ENCODE peak calls at places on chromosome 13, in four cellular contexts. O, H, D and G are unnamed samples.

GRCh38 chr13:75196112-75196855 is 285.7 kb downstream of the TBC1D4 start:
- DNase-seq in D (no peak), H (no peak), O (no peak), G (no peak)

GRCh38 chr13:110944968-110945952 is 30.4 kb upstream of the ANKRD10 start:
- DNase-seq in O (no peak), H (no peak), D (no peak), G (no peak)

GRCh38 chr13:111245781-111246384 is 74.6 kb upstream of the TEX29 start:
- DNase-seq in D (no peak), O (no peak), H (no peak), G (no peak)

GRCh38 chr13:76965759-76966421 is 17.6 kb downstream of the ACOD1 start:
- DNase-seq in O (no peak), D (no peak), H (no peak), G (no peak)

GRCh38 chr13:111183959-111184684 is 69.0 kb downstream of the ARHGEF7 start:
- DNase-seq in O (no peak), D (no peak), H (no peak), G (no peak)

GRCh38 chr13:106523566-106523965 is 11.9 kb downstream of the EFNB2 start:
- DNase-seq in D (no peak), H (no peak), O (no peak), G (no peak)

GRCh38 chr13:24228852-24229458 is 68.4 kb downstream of the SPATA13 start:
- DNase-seq in D (no peak), O (peak; percentile 24), H (no peak), G (peak; percentile 57)

GRCh38 chr13:34416833-34417425 is 525.1 kb upstream of the NBEA start:
- DNase-seq in H (no peak), D (no peak), O (no peak), G (no peak)

GRCh38 chr13:21663197-21663596 is 7.7 kb upstream of the FGF9 start:
- DNase-seq in O (no peak), D (no peak), H (no peak), G (no peak)

GRCh38 chr13:85509512-85509911 is 289.7 kb downstream of the SLITRK6 start:
- DNase-seq in O (no peak), D (no peak), H (no peak), G (no peak)

GRCh38 chr13:77492982-77493381 is 42.5 kb upstream of the SCEL start:
- DNase-seq in H (no peak), O (no peak), D (no peak), G (peak; percentile 23)

GRCh38 chr13:99307247-99307646 is at the start of gene GPR183:
- DNase-seq in O (peak; percentile 17), D (no peak), H (no peak), G (no peak)

GRCh38 chr13:51549050-51549449 is 35.2 kb upstream of the WDFY2 start:
- DNase-seq in H (no peak), O (peak; percentile 64), D (peak; percentile 37), G (no peak)

GRCh38 chr13:40186636-40187323 is 479.7 kb downstream of the FOXO1 start:
- DNase-seq in H (no peak), O (no peak), D (no peak), G (no peak)

GRCh38 chr13:19957320-19958118 is 1.0 kb upstream of the ZMYM2 start:
- DNase-seq in H (no peak), D (peak; percentile 60), O (no peak), G (no peak)

GRCh38 chr13:26950546-26950945 is 190.0 kb upstream of the GPR12 start:
- DNase-seq in H (no peak), D (no peak), O (no peak), G (no peak)
- TF ChIP-seq POLR2A in H (no peak), D (no peak), O (no peak), G (no peak)

GRCh38 chr13:108325863-108326262 is 56.3 kb downstream of the TNFSF13B start:
- DNase-seq in H (no peak), D (no peak), O (no peak), G (no peak)

GRCh38 chr13:108328848-108329247 is 59.3 kb downstream of the TNFSF13B start:
- DNase-seq in H (no peak), D (no peak), O (no peak), G (no peak)

GRCh38 chr13:108322206-108322824 is 52.8 kb downstream of the TNFSF13B start:
- DNase-seq in H (no peak), O (peak; percentile 10), D (peak; percentile 9), G (peak; percentile 28)

GRCh38 chr13:108326318-108326717 is 56.8 kb downstream of the TNFSF13B start:
- DNase-seq in D (peak; percentile 8), O (no peak), H (no peak), G (no peak)
- TF ChIP-seq EGR1 in D (no peak), O (no peak), H (no peak), G (no peak)

GRCh38 chr13:94598281-94598680 is 2.3 kb upstream of the TGDS start:
- DNase-seq in H (no peak), O (no peak), D (no peak), G (no peak)

GRCh38 chr13:94602467-94602866 is 810 bp downstream of the GPR180 start:
- DNase-seq in O (no peak), H (no peak), D (no peak), G (no peak)

GRCh38 chr13:94596575-94596971 is 621 bp upstream of the TGDS start:
- DNase-seq in H (no peak), D (no peak), O (no peak), G (peak; percentile 6)

GRCh38 chr13:94599877-94600276 is 1.8 kb upstream of the GPR180 start:
- DNase-seq in O (no peak), D (no peak), H (no peak), G (no peak)

DNA sequence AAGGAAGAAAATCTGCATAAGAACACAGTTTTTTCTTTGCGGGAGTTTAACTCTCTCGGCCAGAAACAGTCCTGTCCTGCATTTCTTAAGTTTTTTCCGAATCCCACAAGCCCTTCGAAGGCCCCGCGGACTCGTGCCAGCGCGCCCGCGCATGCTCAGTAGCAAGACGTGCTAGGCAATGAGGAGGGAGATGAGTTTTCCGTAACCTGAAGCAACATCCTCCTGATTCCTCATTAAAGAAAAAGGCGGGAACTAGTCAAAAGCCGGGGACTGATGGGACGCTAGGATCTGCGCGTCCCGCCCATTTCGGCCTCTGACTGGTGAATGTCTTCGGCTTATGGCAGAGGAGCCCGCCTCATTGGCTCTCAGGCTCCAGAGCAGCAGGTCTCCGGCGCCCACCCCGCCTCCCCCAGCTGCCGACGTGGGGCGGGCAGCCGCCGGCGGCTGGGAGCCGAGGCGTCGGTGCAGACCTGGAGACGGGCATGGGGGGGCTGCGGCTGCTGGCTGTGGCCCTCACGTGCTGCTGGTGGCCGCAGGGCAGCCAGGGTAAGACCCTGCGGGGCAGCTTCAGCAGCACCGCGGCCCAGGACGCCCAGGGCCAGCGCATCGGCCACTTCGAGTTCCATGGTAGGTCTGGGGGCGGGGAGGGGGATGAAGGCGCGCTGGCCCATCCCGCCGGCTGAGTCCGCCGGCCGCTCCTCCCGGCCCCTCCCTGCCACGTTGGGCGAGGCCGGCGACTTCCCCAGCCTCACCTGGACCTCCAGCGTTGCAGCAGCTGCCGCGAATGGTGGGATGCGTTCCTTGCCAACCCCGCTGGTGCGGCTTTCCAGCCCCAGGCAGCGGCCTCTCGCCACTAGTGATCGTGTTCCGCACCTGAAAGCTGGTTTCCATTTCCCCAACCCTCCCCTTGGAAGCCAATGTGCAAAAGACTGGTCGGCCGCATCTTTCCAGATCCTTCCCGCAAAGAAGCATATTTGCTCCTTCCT is at the start of gene GPR180:
- DNase-seq in O (peak; percentile 91), D (peak; percentile 95), H (peak; percentile 99), G (peak; percentile 98)
- TF ChIP-seq POLR2A in O (peak; percentile 77), D (peak; percentile 90), H (peak; percentile 93), G (peak; percentile 61)

DNA sequence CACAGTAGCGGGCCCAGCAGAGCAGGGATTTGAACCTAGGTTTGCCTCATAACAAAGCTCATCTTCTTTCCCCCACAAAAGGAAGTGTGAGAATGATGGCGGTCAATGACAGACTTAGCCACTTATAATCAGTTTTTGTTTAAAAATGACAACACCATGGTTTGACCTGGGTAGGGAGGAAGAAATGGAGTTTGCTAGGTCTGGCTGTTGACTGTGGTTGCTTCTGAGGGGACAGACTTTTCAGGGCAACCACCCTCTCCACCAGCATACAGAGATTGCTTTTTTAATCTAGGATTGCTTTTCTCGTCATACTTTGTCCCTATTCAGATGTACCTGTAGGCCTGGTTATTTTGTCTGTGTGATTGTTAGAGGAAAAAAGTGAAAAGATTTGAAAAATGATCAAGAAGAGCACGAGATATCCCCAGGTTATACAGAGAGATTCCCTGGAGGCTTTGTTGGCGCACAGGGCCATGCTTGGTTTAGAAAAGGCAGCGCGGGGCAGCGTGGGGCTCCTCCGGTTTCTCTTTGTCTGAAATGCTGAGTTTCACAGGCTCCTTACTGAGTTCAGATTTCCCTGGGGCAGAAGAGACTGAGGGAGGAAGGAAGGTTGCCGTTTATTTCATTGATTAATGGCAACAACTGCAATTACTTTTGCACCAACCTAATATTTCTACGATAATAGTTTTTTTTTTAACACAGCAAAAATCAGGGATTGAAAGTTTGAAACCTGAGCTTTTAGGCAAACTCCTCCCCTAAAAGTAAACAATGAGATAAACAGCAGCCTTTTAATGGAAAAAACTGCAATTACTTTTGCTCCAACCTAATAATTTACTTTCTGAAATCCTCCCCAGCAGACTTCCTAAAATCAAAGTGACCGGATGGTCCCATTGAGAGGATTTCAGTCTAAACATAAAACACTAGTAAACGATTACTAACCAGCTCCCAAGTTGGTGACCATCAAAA is 97.0 kb upstream of the RNF113B start:
- DNase-seq in D (no peak), H (no peak), O (no peak), G (no peak)
- TF ChIP-seq EGR1 in D (no peak), H (no peak), O (no peak), G (no peak)

DNA sequence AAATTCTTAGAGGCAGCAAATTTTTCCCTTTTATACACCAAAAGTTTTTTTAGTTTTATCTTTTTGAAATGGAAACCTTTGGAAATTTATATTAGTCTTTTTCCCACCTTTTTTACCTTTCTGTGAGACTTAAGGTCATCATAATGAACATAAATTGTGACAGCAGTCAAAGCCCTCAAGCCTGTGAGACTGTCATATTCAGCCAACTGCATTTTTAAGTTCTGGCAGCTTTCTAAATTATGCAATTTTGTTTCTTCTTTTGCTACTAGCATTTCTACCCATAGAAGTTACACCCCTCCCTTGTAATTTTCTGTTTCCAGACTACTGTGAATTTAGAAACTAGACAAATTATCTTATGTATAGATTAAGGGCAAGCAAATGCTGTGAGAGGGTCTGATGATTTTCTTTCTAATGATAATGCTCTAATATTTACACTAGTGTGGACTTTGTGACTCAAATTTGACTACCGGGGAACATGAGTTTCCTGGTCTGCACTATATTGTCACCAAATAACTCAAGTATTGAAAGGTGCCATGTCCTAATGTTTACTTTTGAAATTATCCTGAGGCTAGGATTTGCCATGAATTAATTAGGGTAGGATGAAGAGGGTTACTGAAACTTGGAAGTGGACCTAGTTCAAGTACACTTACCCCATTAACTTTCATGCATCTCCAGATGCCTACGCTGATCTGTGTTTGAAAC is 43.7 kb downstream of the FRY start:
- DNase-seq in D (no peak), H (no peak), O (no peak), G (no peak)
- TF ChIP-seq POLR2A in D (no peak), H (no peak), O (no peak), G (no peak)

GRCh38 chr13:67299072-67299635 is 69.0 kb upstream of the PCDH9 start:
- DNase-seq in O (no peak), H (no peak), D (no peak), G (no peak)
- TF ChIP-seq EGR1 in O (no peak), H (no peak), D (no peak), G (no peak)